ENCODE peak calls at places on chromosomes 3 and 15, in nine cellular contexts. F is uterus; K is NB4; B is endothelial cell; E is islet precursor cell; P is stimulated activated CD4-positive, alpha-beta T cell treated with anti-CD3 and anti-CD28 coated beads, Interleukin-4, amount 100 ng/mL, for 1 hour; M is cardiac fibroblast; C is RPMI8226; U is neural crest cell. T is an unnamed sample.

GRCh38 chr3:157159037-157159761 is 748 bp downstream of the CCNL1 start:
- DNase-seq in E (peak; percentile 78), K (peak; percentile 78), U (peak; percentile 54), B (peak; percentile 72), M (peak; percentile 62), P (peak; percentile 79), F (peak; percentile 59), C (peak; percentile 96), T (peak; percentile 30)

GRCh38 chr3:177758131-177758530 is 560.8 kb upstream of the TBL1XR1 start:
- DNase-seq in C (no peak), E (no peak), P (no peak), M (peak; percentile 65), F (no peak), U (no peak), B (no peak), K (no peak), T (no peak)

GRCh38 chr3:190132376-190132775 is 11.7 kb upstream of the P3H2 start:
- DNase-seq in F (no peak), M (no peak), C (no peak), K (no peak), P (no peak), B (no peak), U (no peak), E (no peak), T (no peak)

GRCh38 chr3:49711489-49711888 is 8.0 kb downstream of the AMIGO3 start:
- DNase-seq in E (no peak), B (no peak), P (no peak), M (no peak), U (no peak), C (no peak), F (no peak), K (no peak), T (no peak)

GRCh38 chr3:26768068-26768651 is 145.6 kb downstream of the LRRC3B start:
- DNase-seq in P (no peak), E (no peak), U (no peak), M (no peak), C (no peak), K (no peak), F (no peak), B (no peak), T (no peak)

GRCh38 chr15:61660579-61660978 is 399.7 kb downstream of the VPS13C start:
- DNase-seq in B (no peak), M (peak; percentile 5), E (no peak), C (no peak), K (no peak), F (peak; percentile 57), P (no peak), U (no peak), T (no peak)

GRCh38 chr3:66499881-66500574 is 794 bp downstream of the LRIG1 start:
- DNase-seq in U (peak; percentile 29), E (peak; percentile 71), F (peak; percentile 35), B (peak; percentile 54), P (peak; percentile 52), K (no peak), M (peak; percentile 14), C (no peak), T (no peak)

GRCh38 chr15:59933607-59934006 is 70.5 kb upstream of the FOXB1 start:
- DNase-seq in U (no peak), M (no peak), P (no peak), E (no peak), B (no peak), F (no peak), K (no peak), C (no peak), T (no peak)

GRCh38 chr3:192986399-192986798 is 68.7 kb upstream of the MB21D2 start:
- DNase-seq in E (no peak), F (no peak), P (no peak), U (no peak), C (no peak), M (no peak), K (no peak), B (no peak), T (no peak)

GRCh38 chr3:52197842-52198625 is at the start of gene ALAS1:
- DNase-seq in M (peak; percentile 90), E (peak; percentile 95), C (peak; percentile 95), P (peak; percentile 95), U (peak; percentile 97), F (peak; percentile 94), K (peak; percentile 91), B (peak; percentile 96), T (peak; percentile 85)

GRCh38 chr15:27249046-27249722 is 278.2 kb downstream of the GABRG3 start:
- DNase-seq in B (no peak), K (no peak), P (no peak), M (no peak), F (no peak), E (no peak), U (no peak), C (no peak), T (no peak)

GRCh38 chr3:127544151-127544805 is 46.3 kb downstream of the TPRA1 start:
- DNase-seq in M (peak; percentile 73), B (peak; percentile 80), K (peak; percentile 70), U (peak; percentile 86), P (peak; percentile 71), E (peak; percentile 86), F (peak; percentile 55), C (peak; percentile 85), T (peak; percentile 16)

GRCh38 chr3:78430741-78431140 is 1337.1 kb downstream of the ROBO1 start:
- DNase-seq in M (no peak), F (no peak), B (no peak), P (no peak), C (no peak), K (no peak), U (no peak), E (no peak), T (no peak)

GRCh38 chr15:42373274-42373673 is 14.0 kb downstream of the CAPN3 start:
- DNase-seq in B (no peak), E (no peak), C (peak; percentile 17), M (peak; percentile 14), F (no peak), P (no peak), U (no peak), K (no peak), T (no peak)

GRCh38 chr3:56904526-56905245 is 102.9 kb upstream of the ARHGEF3 start:
- DNase-seq in F (no peak), C (no peak), B (no peak), K (no peak), E (no peak), U (no peak), M (no peak), P (no peak), T (no peak)